ENCODE peak calls at places on chromosome 1, in five cellular contexts. One of them, this sample, is unnamed. For H3K4me1, the result is how much of the 10 kb centered on the place peaks cover.

GRCh38 chr1:26949266-26949925 is 10.9 kb downstream of the KDF1 start:
- DNase-seq in HAP-1: no peak
- DNase-seq in A549: no peak
- DNase-seq in tibial artery: no peak
- DNase-seq in PC-3: no peak
- DNase-seq in this sample: no peak

GRCh38 chr1:46401964-46402626 is 8.0 kb downstream of the FAAH start:
- DNase-seq in HAP-1: peak
- DNase-seq in PC-3: peak
- DNase-seq in A549: peak
- DNase-seq in tibial artery: peak
- DNase-seq in this sample: peak

GRCh38 chr1:4638347-4638734 is 16.1 kb upstream of the AJAP1 start:
- DNase-seq in PC-3: no peak
- DNase-seq in tibial artery: peak
- DNase-seq in A549: no peak
- DNase-seq in HAP-1: no peak
- DNase-seq in this sample: no peak

GRCh38 chr1:53754484-53755312 is 15.7 kb upstream of the GLIS1 start:
- DNase-seq in tibial artery: no peak
- DNase-seq in HAP-1: peak
- DNase-seq in A549: peak
- DNase-seq in PC-3: peak
- DNase-seq in this sample: peak

GRCh38 chr1:79633456-79633855 is 626.9 kb upstream of the ADGRL4 start:
- DNase-seq in tibial artery: no peak
- DNase-seq in PC-3: peak
- DNase-seq in A549: no peak
- DNase-seq in HAP-1: no peak
- DNase-seq in this sample: peak

GRCh38 chr1:176950736-176951308 is 213.7 kb downstream of the ASTN1 start:
- DNase-seq in A549: no peak
- DNase-seq in HAP-1: no peak
- DNase-seq in tibial artery: no peak
- DNase-seq in PC-3: no peak
- DNase-seq in this sample: no peak

GRCh38 chr1:220235462-220235861 is 36.8 kb downstream of the RAB3GAP2 start:
- DNase-seq in A549: peak
- DNase-seq in tibial artery: no peak
- DNase-seq in PC-3: peak
- DNase-seq in HAP-1: no peak
- DNase-seq in this sample: no peak

GRCh38 chr1:29271724-29272123 is 35.4 kb downstream of the PTPRU start:
- DNase-seq in A549: peak
- DNase-seq in PC-3: peak
- DNase-seq in tibial artery: peak
- DNase-seq in HAP-1: peak
- DNase-seq in this sample: peak

GRCh38 chr1:109392037-109392787 is 5.5 kb downstream of the SORT1 start:
- DNase-seq in tibial artery: peak
- DNase-seq in A549: no peak
- DNase-seq in PC-3: no peak
- DNase-seq in HAP-1: no peak
- DNase-seq in this sample: no peak

GRCh38 chr1:209614906-209615305 is 31.4 kb downstream of the CAMK1G start:
- DNase-seq in tibial artery: no peak
- DNase-seq in PC-3: no peak
- DNase-seq in A549: no peak
- DNase-seq in HAP-1: no peak
- DNase-seq in this sample: no peak

GRCh38 chr1:202615501-202616354 is 94.5 kb downstream of the SYT2 start:
- DNase-seq in tibial artery: no peak
- DNase-seq in PC-3: peak
- DNase-seq in A549: no peak
- DNase-seq in HAP-1: no peak
- DNase-seq in this sample: peak

GRCh38 chr1:27341525-27342252 is at the start of gene SYTL1:
- DNase-seq in A549: peak
- DNase-seq in HAP-1: no peak
- DNase-seq in tibial artery: no peak
- DNase-seq in PC-3: peak
- DNase-seq in this sample: peak

GRCh38 chr1:172533511-172534116 is 664 bp downstream of the SUCO start:
- DNase-seq in tibial artery: peak
- DNase-seq in HAP-1: peak
- DNase-seq in A549: peak
- DNase-seq in PC-3: peak
- DNase-seq in this sample: peak

GRCh38 chr1:65459397-65459768 is 38.9 kb downstream of the LEPR start:
- DNase-seq in A549: peak
- DNase-seq in PC-3: peak
- DNase-seq in HAP-1: no peak
- DNase-seq in tibial artery: no peak
- DNase-seq in this sample: peak

GRCh38 chr1:59223943-59224639 is 72.8 kb upstream of the FGGY start:
- DNase-seq in tibial artery: no peak
- DNase-seq in A549: no peak
- DNase-seq in PC-3: no peak
- DNase-seq in HAP-1: no peak
- DNase-seq in this sample: peak

GRCh38 chr1:232503497-232503896 is 126.4 kb downstream of the SIPA1L2 start:
- DNase-seq in HAP-1: no peak
- DNase-seq in PC-3: no peak
- DNase-seq in tibial artery: no peak
- DNase-seq in A549: no peak
- DNase-seq in this sample: no peak

GRCh38 chr1:241356519-241357365 is at the start of gene RGS7:
- DNase-seq in HAP-1: peak
- DNase-seq in PC-3: no peak
- DNase-seq in A549: peak
- DNase-seq in tibial artery: no peak
- DNase-seq in this sample: peak

GRCh38 chr1:56557746-56558145 is 21.6 kb downstream of the PLPP3 start:
- DNase-seq in tibial artery: no peak
- DNase-seq in PC-3: no peak
- DNase-seq in HAP-1: no peak
- DNase-seq in A549: no peak
- DNase-seq in this sample: no peak

GRCh38 chr1:224894915-224895314 is 34.6 kb upstream of the DNAH14 start:
- DNase-seq in A549: peak
- DNase-seq in tibial artery: no peak
- DNase-seq in HAP-1: peak
- DNase-seq in PC-3: peak
- DNase-seq in this sample: peak

DNA sequence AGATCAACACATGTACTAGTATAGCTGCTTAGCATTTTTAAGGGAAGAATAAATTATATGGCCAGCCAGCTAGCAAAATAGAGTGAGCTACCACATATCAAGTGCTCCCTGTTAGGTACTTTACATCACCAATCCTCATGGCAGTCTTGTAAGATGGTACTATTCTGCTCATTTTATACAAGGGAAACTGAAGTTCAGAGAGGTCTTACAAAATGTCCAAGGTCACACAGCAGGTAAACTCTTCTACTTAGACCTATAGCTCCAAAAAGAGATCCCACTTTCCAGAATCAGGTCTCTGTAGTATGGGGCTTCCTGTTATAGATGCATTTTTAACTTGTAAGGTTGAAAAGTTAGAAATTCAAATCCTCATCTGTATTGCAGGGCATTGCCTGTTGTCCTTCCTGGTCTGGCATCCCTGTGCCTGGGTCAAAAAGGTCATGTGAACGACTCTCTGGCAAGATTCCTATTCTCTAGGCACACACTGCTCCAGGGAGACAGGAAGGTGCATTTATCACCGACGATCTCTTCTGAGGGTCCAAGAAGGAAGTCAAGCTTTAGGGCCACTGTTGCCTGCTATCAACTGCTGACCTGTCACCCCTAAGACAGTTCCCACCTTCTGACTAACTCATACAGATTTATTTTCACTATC is 41.1 kb downstream of the TRIT1 start:
- DNase-seq in A549: no peak
- DNase-seq in HAP-1: no peak
- DNase-seq in tibial artery: no peak
- DNase-seq in PC-3: no peak
- DNase-seq in this sample: no peak
- H3K4me1 ChIP-seq in A549: under half
- H3K4me1 ChIP-seq in HAP-1: under half
- H3K4me1 ChIP-seq in tibial artery: under half
- H3K4me1 ChIP-seq in PC-3: under half
- H3K4me1 ChIP-seq in this sample: under half

GRCh38 chr1:156122086-156122485 is 7.6 kb downstream of the LMNA start:
- DNase-seq in A549: no peak
- DNase-seq in HAP-1: no peak
- DNase-seq in PC-3: no peak
- DNase-seq in tibial artery: no peak
- DNase-seq in this sample: no peak

GRCh38 chr1:156124557-156125483 is 10.3 kb downstream of the LMNA start:
- DNase-seq in PC-3: peak
- DNase-seq in A549: peak
- DNase-seq in tibial artery: peak
- DNase-seq in HAP-1: peak
- DNase-seq in this sample: peak

GRCh38 chr1:156123356-156124196 is 9.1 kb downstream of the LMNA start:
- DNase-seq in HAP-1: peak
- DNase-seq in A549: peak
- DNase-seq in PC-3: peak
- DNase-seq in tibial artery: peak
- DNase-seq in this sample: peak

GRCh38 chr1:156121441-156121840 is 6.9 kb downstream of the LMNA start:
- DNase-seq in PC-3: no peak
- DNase-seq in tibial artery: no peak
- DNase-seq in HAP-1: no peak
- DNase-seq in A549: no peak
- DNase-seq in this sample: no peak

DNA sequence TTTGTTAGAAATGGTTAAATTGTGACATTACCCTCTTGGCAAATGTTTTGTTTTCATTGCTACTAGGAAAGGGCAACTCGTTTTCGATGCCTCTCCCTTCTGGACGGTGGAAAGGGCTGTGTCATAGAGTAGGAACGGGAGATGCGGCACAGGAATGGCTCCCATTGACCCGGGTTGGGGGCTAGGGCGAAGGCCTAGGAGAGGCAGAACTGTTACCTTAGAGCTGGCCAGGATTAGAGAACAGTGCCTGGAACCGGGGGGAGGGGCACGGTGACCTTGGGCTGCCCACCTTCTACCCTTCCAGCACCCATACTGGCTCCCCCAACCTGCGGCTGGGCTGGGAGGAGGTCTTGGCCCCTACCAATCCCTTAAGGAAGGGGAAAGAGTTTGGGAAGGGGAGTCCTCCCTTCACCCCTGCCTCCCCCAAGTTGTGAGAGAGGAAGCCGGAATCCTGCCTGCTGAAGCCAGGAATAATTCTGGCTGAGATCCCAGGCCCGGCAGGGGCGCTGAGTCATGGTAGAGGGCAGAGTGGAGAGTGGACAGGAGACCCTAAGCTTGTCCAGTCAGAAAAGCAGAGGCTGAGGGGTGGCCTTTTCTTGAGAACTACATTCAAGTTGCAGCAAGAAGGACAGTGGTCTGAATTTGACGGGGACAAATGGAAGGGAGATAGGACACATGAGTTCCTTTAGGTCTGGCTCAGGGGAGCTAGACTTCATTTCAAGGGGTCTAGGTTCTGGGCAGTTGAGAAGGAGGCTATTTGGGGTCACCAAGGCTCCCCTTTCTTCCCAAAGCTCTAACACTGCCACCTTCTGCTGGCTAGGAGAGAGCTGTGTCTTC is 8.2 kb downstream of the LMNA start:
- DNase-seq in tibial artery: peak
- DNase-seq in PC-3: peak
- DNase-seq in HAP-1: peak
- DNase-seq in A549: peak
- DNase-seq in this sample: peak
- H3K4me3 ChIP-seq in tibial artery: peak
- H3K4me3 ChIP-seq in PC-3: peak
- H3K4me3 ChIP-seq in HAP-1: no peak
- H3K4me3 ChIP-seq in A549: peak
- H3K4me3 ChIP-seq in this sample: peak

GRCh38 chr1:43538969-43539368 is 8.3 kb downstream of the PTPRF start:
- DNase-seq in PC-3: no peak
- DNase-seq in tibial artery: no peak
- DNase-seq in HAP-1: no peak
- DNase-seq in A549: no peak
- DNase-seq in this sample: no peak
- H3K4me1 ChIP-seq in PC-3: under half
- H3K4me1 ChIP-seq in tibial artery: half or more
- H3K4me1 ChIP-seq in HAP-1: under half
- H3K4me1 ChIP-seq in A549: under half
- H3K4me1 ChIP-seq in this sample: under half

GRCh38 chr1:114666954-114667353 is 2.9 kb downstream of the DENND2C start:
- DNase-seq in PC-3: no peak
- DNase-seq in tibial artery: no peak
- DNase-seq in A549: no peak
- DNase-seq in HAP-1: no peak
- DNase-seq in this sample: no peak
- H3K4me3 ChIP-seq in PC-3: no peak
- H3K4me3 ChIP-seq in tibial artery: no peak
- H3K4me3 ChIP-seq in A549: no peak
- H3K4me3 ChIP-seq in HAP-1: no peak
- H3K4me3 ChIP-seq in this sample: no peak

This sample was measured in adipocyte.